ENCODE peak calls at places on chromosomes 3 and 15, in six cellular contexts. One of them, this sample, is unnamed.

GRCh38 chr15:66229790-66230460 is 23.6 kb downstream of the MEGF11 start:
- DNase-seq in Peyer's patch: no peak
- DNase-seq in ovary: no peak
- DNase-seq in MM.1S: no peak
- DNase-seq in AG09309: no peak
- DNase-seq in GM12865: no peak
- DNase-seq in this sample: peak; percentile 54

GRCh38 chr3:156477306-156477705 is 77.6 kb downstream of the SSR3 start:
- DNase-seq in MM.1S: no peak
- DNase-seq in GM12865: no peak
- DNase-seq in Peyer's patch: no peak
- DNase-seq in ovary: no peak
- DNase-seq in AG09309: peak; percentile 32
- DNase-seq in this sample: no peak

GRCh38 chr15:37133619-37134018 is 33.3 kb upstream of the MEIS2 start:
- DNase-seq in ovary: no peak
- DNase-seq in GM12865: no peak
- DNase-seq in MM.1S: no peak
- DNase-seq in AG09309: peak; percentile 1
- DNase-seq in Peyer's patch: no peak
- DNase-seq in this sample: peak; percentile 9

GRCh38 chr3:196502775-196503181 is 790 bp downstream of the RNF168 start:
- DNase-seq in Peyer's patch: peak; percentile 66
- DNase-seq in GM12865: peak; percentile 71
- DNase-seq in ovary: peak; percentile 62
- DNase-seq in AG09309: peak; percentile 61
- DNase-seq in MM.1S: peak; percentile 75
- DNase-seq in this sample: peak; percentile 54

GRCh38 chr3:9912294-9912935 is 4.5 kb upstream of the IL17RC start:
- DNase-seq in MM.1S: no peak
- DNase-seq in AG09309: peak; percentile 53
- DNase-seq in Peyer's patch: no peak
- DNase-seq in ovary: no peak
- DNase-seq in GM12865: no peak
- DNase-seq in this sample: no peak

GRCh38 chr3:5411786-5412185 is 224.3 kb downstream of the EDEM1 start:
- DNase-seq in GM12865: no peak
- DNase-seq in AG09309: no peak
- DNase-seq in MM.1S: peak; percentile 58
- DNase-seq in Peyer's patch: no peak
- DNase-seq in ovary: no peak
- DNase-seq in this sample: no peak

GRCh38 chr3:60746043-60746638 is 505.1 kb downstream of the FHIT start:
- DNase-seq in MM.1S: no peak
- DNase-seq in ovary: no peak
- DNase-seq in GM12865: no peak
- DNase-seq in AG09309: no peak
- DNase-seq in Peyer's patch: no peak
- DNase-seq in this sample: no peak

GRCh38 chr3:195154111-195154791 is 116.7 kb downstream of the XXYLT1 start:
- DNase-seq in MM.1S: no peak
- DNase-seq in ovary: peak; percentile 64
- DNase-seq in Peyer's patch: no peak
- DNase-seq in GM12865: no peak
- DNase-seq in AG09309: no peak
- DNase-seq in this sample: no peak

GRCh38 chr15:93018574-93018973 is 70.4 kb downstream of the RGMA start:
- DNase-seq in GM12865: no peak
- DNase-seq in ovary: no peak
- DNase-seq in AG09309: no peak
- DNase-seq in MM.1S: no peak
- DNase-seq in Peyer's patch: no peak
- DNase-seq in this sample: no peak

GRCh38 chr3:168336276-168336675 is 240.6 kb upstream of the GOLIM4 start:
- DNase-seq in GM12865: no peak
- DNase-seq in AG09309: no peak
- DNase-seq in Peyer's patch: no peak
- DNase-seq in MM.1S: no peak
- DNase-seq in ovary: no peak
- DNase-seq in this sample: no peak

GRCh38 chr3:14608298-14608697 is 43.3 kb upstream of the CCDC174 start:
- DNase-seq in GM12865: no peak
- DNase-seq in AG09309: no peak
- DNase-seq in Peyer's patch: no peak
- DNase-seq in MM.1S: no peak
- DNase-seq in ovary: no peak
- DNase-seq in this sample: no peak

GRCh38 chr15:49045691-49046112 is 544 bp downstream of the SECISBP2L start:
- DNase-seq in AG09309: no peak
- DNase-seq in ovary: no peak
- DNase-seq in MM.1S: peak; percentile 24
- DNase-seq in GM12865: peak; percentile 78
- DNase-seq in Peyer's patch: no peak
- DNase-seq in this sample: peak; percentile 68

GRCh38 chr15:52180196-52180835 is 10.9 kb downstream of the GNB5 start:
- DNase-seq in ovary: peak; percentile 54
- DNase-seq in GM12865: peak; percentile 57
- DNase-seq in MM.1S: peak; percentile 62
- DNase-seq in AG09309: no peak
- DNase-seq in Peyer's patch: no peak
- DNase-seq in this sample: peak; percentile 71

GRCh38 chr3:144181062-144181461 is 209.4 kb downstream of the DIPK2A start:
- DNase-seq in ovary: no peak
- DNase-seq in MM.1S: no peak
- DNase-seq in AG09309: no peak
- DNase-seq in GM12865: no peak
- DNase-seq in Peyer's patch: no peak
- DNase-seq in this sample: no peak

GRCh38 chr3:179739816-179740594 is 87.2 kb downstream of the USP13 start:
- DNase-seq in AG09309: no peak
- DNase-seq in GM12865: no peak
- DNase-seq in Peyer's patch: no peak
- DNase-seq in MM.1S: no peak
- DNase-seq in ovary: no peak
- DNase-seq in this sample: no peak

GRCh38 chr3:20028846-20029430 is 11.3 kb upstream of the KAT2B start:
- DNase-seq in MM.1S: no peak
- DNase-seq in GM12865: no peak
- DNase-seq in AG09309: no peak
- DNase-seq in Peyer's patch: no peak
- DNase-seq in ovary: no peak
- DNase-seq in this sample: no peak

GRCh38 chr3:11136871-11137626 is 17.2 kb upstream of the HRH1 start:
- DNase-seq in MM.1S: no peak
- DNase-seq in AG09309: peak; percentile 100
- DNase-seq in ovary: peak; percentile 50
- DNase-seq in GM12865: no peak
- DNase-seq in Peyer's patch: no peak
- DNase-seq in this sample: no peak

GRCh38 chr3:49593046-49593445 is 38.8 kb downstream of the BSN start:
- DNase-seq in GM12865: no peak
- DNase-seq in MM.1S: no peak
- DNase-seq in Peyer's patch: no peak
- DNase-seq in ovary: no peak
- DNase-seq in AG09309: no peak
- DNase-seq in this sample: no peak

GRCh38 chr3:114709102-114709501 is 415.3 kb downstream of the TIGIT start:
- DNase-seq in ovary: no peak
- DNase-seq in GM12865: no peak
- DNase-seq in AG09309: peak; percentile 23
- DNase-seq in Peyer's patch: no peak
- DNase-seq in MM.1S: no peak
- DNase-seq in this sample: no peak

GRCh38 chr3:52663098-52663497 is 22.6 kb downstream of the PBRM1 start:
- DNase-seq in AG09309: no peak
- DNase-seq in MM.1S: no peak
- DNase-seq in ovary: no peak
- DNase-seq in GM12865: no peak
- DNase-seq in Peyer's patch: no peak
- DNase-seq in this sample: no peak
- TF ChIP-seq CTCF in AG09309: no peak
- TF ChIP-seq CTCF in MM.1S: no peak
- TF ChIP-seq CTCF in ovary: no peak
- TF ChIP-seq CTCF in GM12865: no peak
- TF ChIP-seq CTCF in Peyer's patch: no peak
- TF ChIP-seq CTCF in this sample: no peak

GRCh38 chr3:78283994-78284393 is 1244.1 kb downstream of the ROBO2 start:
- DNase-seq in AG09309: no peak
- DNase-seq in Peyer's patch: no peak
- DNase-seq in MM.1S: no peak
- DNase-seq in GM12865: no peak
- DNase-seq in ovary: no peak
- DNase-seq in this sample: no peak
- TF ChIP-seq CTCF in AG09309: no peak
- TF ChIP-seq CTCF in Peyer's patch: no peak
- TF ChIP-seq CTCF in MM.1S: no peak
- TF ChIP-seq CTCF in GM12865: no peak
- TF ChIP-seq CTCF in ovary: no peak
- TF ChIP-seq CTCF in this sample: no peak

GRCh38 chr3:127084401-127084990 is 101.6 kb downstream of the PLXNA1 start:
- DNase-seq in AG09309: no peak
- DNase-seq in ovary: no peak
- DNase-seq in GM12865: no peak
- DNase-seq in Peyer's patch: no peak
- DNase-seq in MM.1S: no peak
- DNase-seq in this sample: no peak

GRCh38 chr3:127085576-127085975 is 102.7 kb downstream of the PLXNA1 start:
- DNase-seq in GM12865: no peak
- DNase-seq in ovary: no peak
- DNase-seq in Peyer's patch: no peak
- DNase-seq in MM.1S: no peak
- DNase-seq in AG09309: no peak
- DNase-seq in this sample: no peak

GRCh38 chr3:127081001-127081720 is 98.2 kb downstream of the PLXNA1 start:
- DNase-seq in Peyer's patch: no peak
- DNase-seq in AG09309: no peak
- DNase-seq in ovary: no peak
- DNase-seq in GM12865: no peak
- DNase-seq in MM.1S: no peak
- DNase-seq in this sample: no peak

GRCh38 chr3:127082066-127082465 is 99.2 kb downstream of the PLXNA1 start:
- DNase-seq in GM12865: no peak
- DNase-seq in ovary: no peak
- DNase-seq in Peyer's patch: no peak
- DNase-seq in AG09309: no peak
- DNase-seq in MM.1S: no peak
- DNase-seq in this sample: no peak

DNA sequence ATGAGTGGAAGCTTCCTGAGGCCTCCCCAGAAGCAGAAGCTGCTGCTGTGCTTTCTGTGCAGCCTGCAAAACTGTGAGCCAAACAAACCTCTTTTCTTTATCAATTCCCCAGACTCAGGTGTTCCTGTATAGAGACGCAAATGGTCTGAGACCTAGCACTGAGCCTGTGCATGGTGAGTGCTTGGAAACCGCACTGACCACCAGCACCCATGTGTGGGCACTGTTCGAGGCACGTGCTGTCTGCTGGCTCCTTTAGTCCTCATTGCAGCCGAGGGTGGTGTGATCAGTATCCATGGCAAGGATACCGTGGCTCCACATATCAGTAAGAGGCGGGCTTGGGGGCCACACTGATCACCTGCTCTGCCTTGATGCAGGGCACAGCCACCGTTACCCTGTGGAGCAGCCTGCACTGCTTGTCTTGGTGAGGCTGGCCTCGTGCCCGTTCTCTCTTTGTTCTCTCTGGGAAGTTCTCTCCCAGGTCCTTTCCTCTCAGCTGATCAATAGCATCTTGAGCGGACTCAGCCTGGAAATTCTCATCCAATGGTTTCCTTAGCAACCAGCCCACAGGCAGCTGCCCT is 101.0 kb downstream of the PLXNA1 start:
- DNase-seq in ovary: no peak
- DNase-seq in MM.1S: no peak
- DNase-seq in Peyer's patch: no peak
- DNase-seq in GM12865: no peak
- DNase-seq in AG09309: no peak
- DNase-seq in this sample: no peak
- TF ChIP-seq CTCF in ovary: no peak
- TF ChIP-seq CTCF in MM.1S: no peak
- TF ChIP-seq CTCF in Peyer's patch: no peak
- TF ChIP-seq CTCF in GM12865: no peak
- TF ChIP-seq CTCF in AG09309: no peak
- TF ChIP-seq CTCF in this sample: no peak

DNA sequence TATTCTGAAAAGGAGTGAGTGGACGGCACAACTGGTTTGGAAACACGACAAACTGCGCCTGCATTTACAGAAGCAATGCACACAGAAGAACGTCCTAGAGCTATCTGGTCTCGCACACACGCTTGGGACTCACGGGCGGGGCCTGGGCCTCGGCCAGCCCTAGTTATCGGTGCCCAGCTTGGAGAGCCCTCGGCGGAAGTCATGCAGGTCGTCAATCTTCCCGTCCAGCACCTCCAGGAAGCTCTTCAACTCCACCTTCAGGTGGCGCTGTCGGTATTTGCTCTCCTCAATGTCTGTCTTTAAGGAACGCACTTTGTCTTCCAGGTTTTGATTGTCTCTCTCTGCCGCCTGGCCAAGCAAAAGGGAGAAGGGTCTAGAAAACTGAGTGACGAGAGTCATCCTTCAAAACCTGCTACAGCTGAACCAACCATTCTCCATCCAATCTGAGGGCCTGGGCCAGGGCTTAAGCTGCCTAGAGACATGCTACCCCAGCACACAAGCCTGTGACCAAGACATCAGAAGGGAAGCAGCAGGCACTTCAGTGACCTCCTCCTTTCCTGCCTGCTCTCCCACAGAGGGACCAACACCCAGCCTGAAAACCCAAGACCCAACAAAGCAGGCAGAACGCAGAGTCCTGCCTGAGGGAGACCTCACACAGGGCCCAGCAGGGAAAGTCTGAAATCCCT is 40.3 kb downstream of the WHAMM start:
- DNase-seq in Peyer's patch: peak; percentile 68
- DNase-seq in MM.1S: peak; percentile 53
- DNase-seq in GM12865: peak; percentile 81
- DNase-seq in AG09309: peak; percentile 55
- DNase-seq in ovary: peak; percentile 73
- DNase-seq in this sample: peak; percentile 82
- TF ChIP-seq CTCF in Peyer's patch: peak; percentile 65
- TF ChIP-seq CTCF in MM.1S: peak; percentile 70
- TF ChIP-seq CTCF in GM12865: peak; percentile 68
- TF ChIP-seq CTCF in AG09309: peak; percentile 72
- TF ChIP-seq CTCF in ovary: peak; percentile 20
- TF ChIP-seq CTCF in this sample: peak; percentile 87

DNA sequence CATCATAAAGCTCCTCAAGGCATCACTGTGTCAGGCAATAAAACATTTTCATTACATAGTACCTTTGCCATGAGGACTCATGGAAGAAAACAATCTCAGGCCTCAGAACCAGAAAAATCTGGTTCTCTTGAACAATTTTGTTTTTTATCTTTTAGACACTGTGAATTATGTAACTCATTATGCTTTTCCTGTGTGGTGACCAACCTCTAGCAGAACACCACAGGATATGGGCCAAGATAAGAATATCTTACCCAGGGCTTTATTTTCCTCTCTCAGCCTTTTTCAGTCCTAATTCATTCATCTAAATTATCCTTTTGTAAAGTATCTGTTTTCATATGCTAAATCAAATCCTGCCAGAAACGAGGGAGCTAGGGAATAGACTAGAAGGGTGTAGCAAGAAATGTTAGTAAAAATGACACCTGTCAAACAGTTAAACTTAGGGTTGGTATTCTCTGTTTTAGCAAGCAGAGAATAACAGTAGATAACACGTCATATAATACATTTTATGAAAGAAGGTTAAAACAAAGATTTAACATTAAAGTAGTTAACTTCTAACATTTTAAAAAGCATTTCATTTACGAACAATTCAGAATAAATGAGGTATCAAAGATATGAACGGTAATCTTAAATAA is 111.1 kb downstream of the FBXL22 start:
- DNase-seq in GM12865: no peak
- DNase-seq in AG09309: peak; percentile 27
- DNase-seq in ovary: no peak
- DNase-seq in Peyer's patch: no peak
- DNase-seq in MM.1S: no peak
- DNase-seq in this sample: peak; percentile 2
- TF ChIP-seq CTCF in GM12865: no peak
- TF ChIP-seq CTCF in AG09309: no peak
- TF ChIP-seq CTCF in ovary: no peak
- TF ChIP-seq CTCF in Peyer's patch: no peak
- TF ChIP-seq CTCF in MM.1S: no peak
- TF ChIP-seq CTCF in this sample: no peak